ENCODE peak calls at places on chromosomes 11 and 22, in nine cellular contexts. One of them, this sample, is unnamed.

GRCh38 chr11:65425105-65425970 is 2.7 kb downstream of the NEAT1 start:
- DNase-seq in Kasumi-1: peak
- DNase-seq in NCI-H2081 treated with DMSO at 0.1 percent for 48 hours: no peak
- DNase-seq in AG08395: no peak
- DNase-seq in NCI-H1105: no peak
- DNase-seq in fibroblast of gingiva: peak
- DNase-seq in fibroblast of the conjunctiva: no peak
- DNase-seq in amniotic stem cell: no peak
- DNase-seq in GM12865: peak
- DNase-seq in this sample: peak

GRCh38 chr11:13486926-13487660 is 8.7 kb downstream of the PTH start:
- DNase-seq in amniotic stem cell: no peak
- DNase-seq in fibroblast of the conjunctiva: no peak
- DNase-seq in fibroblast of gingiva: no peak
- DNase-seq in AG08395: no peak
- DNase-seq in Kasumi-1: no peak
- DNase-seq in NCI-H1105: no peak
- DNase-seq in NCI-H2081 treated with DMSO at 0.1 percent for 48 hours: no peak
- DNase-seq in GM12865: peak
- DNase-seq in this sample: no peak

GRCh38 chr22:27686534-27686933 is 115.0 kb downstream of the MN1 start:
- DNase-seq in fibroblast of the conjunctiva: peak
- DNase-seq in GM12865: no peak
- DNase-seq in AG08395: peak
- DNase-seq in Kasumi-1: no peak
- DNase-seq in NCI-H1105: no peak
- DNase-seq in fibroblast of gingiva: peak
- DNase-seq in amniotic stem cell: peak
- DNase-seq in NCI-H2081 treated with DMSO at 0.1 percent for 48 hours: no peak
- DNase-seq in this sample: peak

GRCh38 chr11:90947930-90948329 is 725.1 kb upstream of the CHORDC1 start:
- DNase-seq in AG08395: no peak
- DNase-seq in NCI-H2081 treated with DMSO at 0.1 percent for 48 hours: no peak
- DNase-seq in amniotic stem cell: no peak
- DNase-seq in GM12865: no peak
- DNase-seq in fibroblast of the conjunctiva: no peak
- DNase-seq in Kasumi-1: no peak
- DNase-seq in NCI-H1105: no peak
- DNase-seq in fibroblast of gingiva: no peak
- DNase-seq in this sample: no peak

GRCh38 chr22:40196628-40197027 is 18.9 kb downstream of the TNRC6B start:
- DNase-seq in fibroblast of the conjunctiva: peak
- DNase-seq in NCI-H2081 treated with DMSO at 0.1 percent for 48 hours: no peak
- DNase-seq in GM12865: peak
- DNase-seq in fibroblast of gingiva: peak
- DNase-seq in Kasumi-1: no peak
- DNase-seq in AG08395: peak
- DNase-seq in NCI-H1105: no peak
- DNase-seq in amniotic stem cell: peak
- DNase-seq in this sample: no peak

GRCh38 chr11:15276616-15277015 is 161.9 kb downstream of the INSC start:
- DNase-seq in amniotic stem cell: no peak
- DNase-seq in GM12865: peak
- DNase-seq in AG08395: no peak
- DNase-seq in fibroblast of gingiva: no peak
- DNase-seq in Kasumi-1: no peak
- DNase-seq in NCI-H2081 treated with DMSO at 0.1 percent for 48 hours: no peak
- DNase-seq in fibroblast of the conjunctiva: no peak
- DNase-seq in NCI-H1105: peak
- DNase-seq in this sample: no peak

GRCh38 chr22:18060646-18061620 is 16.9 kb upstream of the PEX26 start:
- DNase-seq in GM12865: no peak
- DNase-seq in NCI-H1105: no peak
- DNase-seq in fibroblast of the conjunctiva: no peak
- DNase-seq in NCI-H2081 treated with DMSO at 0.1 percent for 48 hours: no peak
- DNase-seq in AG08395: peak
- DNase-seq in Kasumi-1: no peak
- DNase-seq in fibroblast of gingiva: no peak
- DNase-seq in amniotic stem cell: no peak
- DNase-seq in this sample: no peak

GRCh38 chr22:48449466-48450187 is 1378.0 kb downstream of the BRD1 start:
- DNase-seq in Kasumi-1: no peak
- DNase-seq in fibroblast of gingiva: no peak
- DNase-seq in AG08395: no peak
- DNase-seq in GM12865: no peak
- DNase-seq in fibroblast of the conjunctiva: no peak
- DNase-seq in amniotic stem cell: no peak
- DNase-seq in NCI-H2081 treated with DMSO at 0.1 percent for 48 hours: no peak
- DNase-seq in NCI-H1105: no peak
- DNase-seq in this sample: no peak

GRCh38 chr11:119759324-119759723 is 30.3 kb upstream of the NECTIN1 start:
- DNase-seq in fibroblast of gingiva: no peak
- DNase-seq in NCI-H1105: no peak
- DNase-seq in AG08395: peak
- DNase-seq in Kasumi-1: peak
- DNase-seq in GM12865: peak
- DNase-seq in NCI-H2081 treated with DMSO at 0.1 percent for 48 hours: no peak
- DNase-seq in amniotic stem cell: no peak
- DNase-seq in fibroblast of the conjunctiva: peak
- DNase-seq in this sample: no peak

GRCh38 chr11:62108971-62109391 is 14.8 kb upstream of the INCENP start:
- DNase-seq in NCI-H2081 treated with DMSO at 0.1 percent for 48 hours: no peak
- DNase-seq in AG08395: peak
- DNase-seq in amniotic stem cell: peak
- DNase-seq in Kasumi-1: peak
- DNase-seq in GM12865: no peak
- DNase-seq in fibroblast of gingiva: no peak
- DNase-seq in fibroblast of the conjunctiva: no peak
- DNase-seq in NCI-H1105: no peak
- DNase-seq in this sample: no peak

GRCh38 chr11:126212089-126212660 is 593 bp downstream of the FAM118B start:
- DNase-seq in NCI-H2081 treated with DMSO at 0.1 percent for 48 hours: no peak
- DNase-seq in fibroblast of the conjunctiva: no peak
- DNase-seq in AG08395: peak
- DNase-seq in amniotic stem cell: no peak
- DNase-seq in fibroblast of gingiva: no peak
- DNase-seq in NCI-H1105: no peak
- DNase-seq in Kasumi-1: no peak
- DNase-seq in GM12865: no peak
- DNase-seq in this sample: no peak

GRCh38 chr11:131584694-131585592 is 214.5 kb downstream of the NTM start:
- DNase-seq in fibroblast of gingiva: no peak
- DNase-seq in amniotic stem cell: no peak
- DNase-seq in fibroblast of the conjunctiva: no peak
- DNase-seq in Kasumi-1: no peak
- DNase-seq in AG08395: no peak
- DNase-seq in NCI-H2081 treated with DMSO at 0.1 percent for 48 hours: no peak
- DNase-seq in GM12865: peak
- DNase-seq in NCI-H1105: no peak
- DNase-seq in this sample: peak